ENCODE peak calls at places on chromosomes 5 and 9, in five cellular contexts. One of them, this sample, is unnamed.

GRCh38 chr9:131276107-131276888 is at the start of gene FAM78A:
- DNase-seq in epithelial cell of esophagus: no peak
- DNase-seq in A673: no peak
- DNase-seq in GM20000: peak
- DNase-seq in GM12865: peak
- DNase-seq in this sample: no peak

GRCh38 chr9:82924243-82924605 is 138.7 kb downstream of the RASEF start:
- DNase-seq in GM20000: no peak
- DNase-seq in epithelial cell of esophagus: no peak
- DNase-seq in A673: no peak
- DNase-seq in GM12865: no peak
- DNase-seq in this sample: no peak

GRCh38 chr9:12368569-12368968 is 324.6 kb upstream of the TYRP1 start:
- DNase-seq in epithelial cell of esophagus: no peak
- DNase-seq in A673: no peak
- DNase-seq in GM20000: no peak
- DNase-seq in GM12865: no peak
- DNase-seq in this sample: no peak

GRCh38 chr5:8848997-8849585 is 696.8 kb downstream of the SEMA5A start:
- DNase-seq in GM12865: no peak
- DNase-seq in epithelial cell of esophagus: peak
- DNase-seq in GM20000: no peak
- DNase-seq in A673: no peak
- DNase-seq in this sample: no peak

GRCh38 chr5:113427871-113428574 is 6.8 kb downstream of the TSSK1B start:
- DNase-seq in epithelial cell of esophagus: peak
- DNase-seq in A673: no peak
- DNase-seq in GM12865: no peak
- DNase-seq in GM20000: no peak
- DNase-seq in this sample: no peak

GRCh38 chr5:43422143-43422542 is 10.0 kb upstream of the CCL28 start:
- DNase-seq in A673: no peak
- DNase-seq in epithelial cell of esophagus: peak
- DNase-seq in GM12865: peak
- DNase-seq in GM20000: no peak
- DNase-seq in this sample: no peak

GRCh38 chr5:156473271-156473935 is 146.4 kb downstream of the SGCD start:
- DNase-seq in epithelial cell of esophagus: peak
- DNase-seq in GM20000: no peak
- DNase-seq in A673: no peak
- DNase-seq in GM12865: no peak
- DNase-seq in this sample: no peak

GRCh38 chr9:109463924-109464625 is 34.0 kb downstream of the PTPN3 start:
- DNase-seq in GM12865: peak
- DNase-seq in A673: no peak
- DNase-seq in GM20000: no peak
- DNase-seq in epithelial cell of esophagus: peak
- DNase-seq in this sample: no peak

GRCh38 chr5:58890265-58890664 is 307.4 kb downstream of the RAB3C start:
- DNase-seq in A673: no peak
- DNase-seq in epithelial cell of esophagus: no peak
- DNase-seq in GM12865: no peak
- DNase-seq in GM20000: no peak
- DNase-seq in this sample: no peak

GRCh38 chr5:35487255-35488035 is 130.2 kb upstream of the SPEF2 start:
- DNase-seq in GM12865: no peak
- DNase-seq in epithelial cell of esophagus: no peak
- DNase-seq in A673: peak
- DNase-seq in GM20000: no peak
- DNase-seq in this sample: no peak

GRCh38 chr9:126325779-126326178 is 850 bp upstream of the MVB12B start:
- DNase-seq in GM12865: no peak
- DNase-seq in GM20000: no peak
- DNase-seq in A673: no peak
- DNase-seq in epithelial cell of esophagus: no peak
- DNase-seq in this sample: no peak

GRCh38 chr9:110638381-110638954 is 30.1 kb upstream of the MUSK start:
- DNase-seq in A673: peak
- DNase-seq in epithelial cell of esophagus: peak
- DNase-seq in GM12865: peak
- DNase-seq in GM20000: no peak
- DNase-seq in this sample: no peak
- TF ChIP-seq CTCF in A673: peak
- TF ChIP-seq CTCF in epithelial cell of esophagus: peak
- TF ChIP-seq CTCF in GM12865: peak
- TF ChIP-seq CTCF in GM20000: no peak
- TF ChIP-seq CTCF in this sample: peak

GRCh38 chr9:129007766-129008468 is 20.2 kb downstream of the SH3GLB2 start:
- DNase-seq in GM20000: no peak
- DNase-seq in epithelial cell of esophagus: peak
- DNase-seq in A673: no peak
- DNase-seq in GM12865: no peak
- DNase-seq in this sample: no peak

GRCh38 chr9:129005336-129005997 is 22.7 kb downstream of the SH3GLB2 start:
- DNase-seq in GM12865: no peak
- DNase-seq in A673: no peak
- DNase-seq in GM20000: no peak
- DNase-seq in epithelial cell of esophagus: no peak
- DNase-seq in this sample: no peak

GRCh38 chr9:129008469-129008965 is 19.6 kb downstream of the SH3GLB2 start:
- DNase-seq in GM20000: no peak
- DNase-seq in GM12865: no peak
- DNase-seq in A673: no peak
- DNase-seq in epithelial cell of esophagus: no peak
- DNase-seq in this sample: no peak

GRCh38 chr9:129006328-129007034 is 21.6 kb downstream of the SH3GLB2 start:
- DNase-seq in epithelial cell of esophagus: peak
- DNase-seq in GM12865: peak
- DNase-seq in A673: peak
- DNase-seq in GM20000: peak
- DNase-seq in this sample: peak

DNA sequence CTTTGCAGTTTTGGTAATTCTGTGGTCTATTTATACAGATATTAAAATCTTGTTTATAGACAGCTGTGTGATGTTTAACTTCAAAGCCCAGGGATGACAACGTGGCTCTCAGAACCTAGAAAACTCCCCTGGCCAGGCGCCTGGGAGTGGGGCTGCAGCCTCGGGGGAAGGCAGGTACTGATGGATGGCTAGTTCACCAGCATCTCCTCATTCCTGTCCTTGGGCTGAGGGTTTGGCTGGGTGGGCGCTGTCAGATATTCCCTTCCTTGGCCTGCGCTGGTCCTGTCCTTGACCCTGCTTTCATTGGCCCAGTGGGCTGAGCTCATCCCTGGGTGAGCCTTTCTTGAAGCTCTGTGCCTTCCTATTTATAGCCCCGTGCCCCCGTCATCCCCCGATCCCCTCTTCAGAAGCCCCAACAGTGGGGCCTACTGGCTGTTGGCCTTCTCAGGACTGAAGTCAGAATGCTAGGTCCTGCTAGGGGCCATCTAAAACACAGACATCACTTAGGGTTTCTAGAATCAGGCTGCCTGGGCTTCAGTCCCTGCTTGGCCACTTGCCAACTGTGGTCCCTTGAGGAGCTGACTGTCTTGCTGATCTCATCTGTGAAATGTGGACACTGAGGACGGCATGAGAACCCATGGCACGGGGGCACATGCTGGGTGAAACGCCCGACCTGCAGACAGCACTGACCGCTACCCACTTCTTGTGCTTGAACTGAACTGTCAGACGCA is 20.9 kb downstream of the SH3GLB2 start:
- DNase-seq in GM20000: no peak
- DNase-seq in epithelial cell of esophagus: no peak
- DNase-seq in A673: no peak
- DNase-seq in GM12865: no peak
- DNase-seq in this sample: no peak
- TF ChIP-seq CTCF in GM20000: no peak
- TF ChIP-seq CTCF in epithelial cell of esophagus: no peak
- TF ChIP-seq CTCF in A673: no peak
- TF ChIP-seq CTCF in GM12865: no peak
- TF ChIP-seq CTCF in this sample: no peak

DNA sequence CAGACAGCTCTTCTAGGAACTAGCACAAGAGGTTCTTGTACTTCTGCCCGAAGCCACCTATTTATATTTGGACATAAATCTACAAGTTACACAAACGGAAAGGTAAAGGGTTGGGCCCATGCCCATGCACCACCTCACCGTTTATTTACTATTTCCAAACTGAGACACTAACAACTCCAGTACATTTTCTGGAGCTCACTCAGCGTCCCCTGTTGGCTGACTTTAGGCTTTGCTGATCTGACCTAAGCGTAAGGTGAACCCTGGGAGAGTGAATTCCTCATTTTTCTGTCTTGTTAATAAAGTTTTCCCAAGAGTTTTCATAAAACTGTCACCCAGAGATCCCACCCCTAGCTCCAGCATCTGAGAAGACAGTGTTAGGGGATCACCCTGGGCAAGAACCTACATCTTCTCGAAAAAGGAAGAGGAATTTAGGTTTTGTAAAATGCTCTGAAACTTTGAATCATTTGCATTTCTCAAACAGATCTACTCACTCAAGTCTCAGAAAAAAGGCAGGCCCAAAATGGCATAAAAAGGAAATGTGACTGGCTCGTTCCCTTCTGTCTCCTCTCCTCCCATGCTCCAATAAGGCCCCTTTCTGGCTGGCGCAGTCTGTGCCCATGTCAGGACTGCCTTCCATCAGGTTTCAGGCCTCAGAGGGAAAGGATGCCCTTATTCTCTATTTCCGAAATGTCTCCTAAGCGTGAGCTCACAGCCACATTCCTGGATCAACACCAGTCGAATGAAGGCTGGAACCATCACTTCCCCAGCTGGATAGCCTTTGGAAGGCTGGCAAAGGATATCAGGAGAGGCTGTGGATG is 201.3 kb downstream of the FANCC start:
- DNase-seq in epithelial cell of esophagus: peak
- DNase-seq in A673: no peak
- DNase-seq in GM20000: no peak
- DNase-seq in GM12865: no peak
- DNase-seq in this sample: no peak
- TF ChIP-seq CTCF in epithelial cell of esophagus: peak
- TF ChIP-seq CTCF in A673: peak
- TF ChIP-seq CTCF in GM20000: no peak
- TF ChIP-seq CTCF in GM12865: no peak
- TF ChIP-seq CTCF in this sample: no peak

DNA sequence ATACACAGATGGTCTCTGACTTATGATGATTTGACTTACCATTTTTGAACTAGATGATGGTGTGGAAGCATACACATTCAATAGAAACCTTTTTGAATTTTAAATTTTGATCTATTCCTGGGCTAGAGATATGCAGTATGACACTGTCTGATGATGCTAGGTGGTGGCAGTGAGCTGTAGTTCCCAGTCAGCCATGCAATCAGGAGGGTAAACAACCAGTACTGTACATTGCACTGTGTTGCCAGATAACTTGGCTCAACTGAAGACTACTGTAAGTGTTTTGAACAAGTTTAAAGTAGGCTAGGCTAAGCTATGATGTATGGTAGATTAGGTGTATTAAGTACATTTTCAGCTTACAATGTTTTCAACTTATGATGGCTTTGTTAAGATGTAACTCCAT is 859.1 kb upstream of the ARRDC3 start:
- DNase-seq in A673: no peak
- DNase-seq in epithelial cell of esophagus: no peak
- DNase-seq in GM20000: no peak
- DNase-seq in GM12865: no peak
- DNase-seq in this sample: no peak
- TF ChIP-seq CTCF in A673: no peak
- TF ChIP-seq CTCF in epithelial cell of esophagus: no peak
- TF ChIP-seq CTCF in GM20000: no peak
- TF ChIP-seq CTCF in GM12865: no peak
- TF ChIP-seq CTCF in this sample: no peak

GRCh38 chr5:1952021-1952420 is 69.3 kb upstream of the IRX4 start:
- DNase-seq in GM20000: no peak
- DNase-seq in GM12865: no peak
- DNase-seq in epithelial cell of esophagus: no peak
- DNase-seq in A673: no peak
- DNase-seq in this sample: no peak
- TF ChIP-seq CTCF in GM20000: no peak
- TF ChIP-seq CTCF in GM12865: no peak
- TF ChIP-seq CTCF in epithelial cell of esophagus: no peak
- TF ChIP-seq CTCF in A673: no peak
- TF ChIP-seq CTCF in this sample: no peak